ENCODE peak calls at places on chromosomes 2 and 18, in six cellular contexts. K, S, Q, A, V and G are unnamed samples.
A peak's percentile ranks its signal among the peaks of the same experiment; 100 is the strongest.

GRCh38 chr2:237549216-237550056 is 16.9 kb upstream of the PRLH start:
- DNase-seq in K (no peak), Q (no peak), S (no peak), A (no peak), V (no peak), G (no peak)

GRCh38 chr2:45130758-45131157 is 121.5 kb upstream of the SIX2 start:
- DNase-seq in Q (no peak), S (no peak), V (no peak), A (no peak), K (no peak), G (no peak)

GRCh38 chr2:101120124-101120996 is 30.8 kb downstream of the TBC1D8 start:
- DNase-seq in Q (peak; percentile 90), A (peak; percentile 49), K (peak; percentile 52), V (peak; percentile 84), S (peak; percentile 84), G (no peak)

GRCh38 chr2:98634406-98635092 is 26.2 kb downstream of the UNC50 start:
- DNase-seq in V (no peak), A (peak; percentile 3), Q (no peak), S (no peak), K (no peak), G (no peak)

GRCh38 chr2:222797308-222797707 is 63.5 kb upstream of the ACSL3 start:
- DNase-seq in K (no peak), Q (no peak), S (no peak), A (peak; percentile 45), V (no peak), G (no peak)

GRCh38 chr2:215002500-215002899 is 135.9 kb downstream of the ABCA12 start:
- DNase-seq in K (no peak), A (peak; percentile 6), V (peak; percentile 16), Q (no peak), S (no peak), G (no peak)

GRCh38 chr2:36170805-36171204 is 184.8 kb upstream of the CRIM1 start:
- DNase-seq in V (no peak), Q (no peak), A (no peak), S (no peak), K (no peak), G (no peak)

GRCh38 chr2:120502357-120502756 is 156.4 kb downstream of the INHBB start:
- DNase-seq in K (no peak), Q (no peak), A (no peak), V (no peak), S (no peak), G (no peak)

GRCh38 chr18:79863946-79864725 is 66.4 kb downstream of the KCNG2 start:
- DNase-seq in Q (no peak), V (no peak), S (no peak), A (no peak), K (no peak), G (no peak)

GRCh38 chr2:65489269-65489668 is 56.9 kb upstream of the SPRED2 start:
- DNase-seq in S (no peak), V (no peak), K (no peak), A (no peak), Q (no peak), G (no peak)

GRCh38 chr18:74874351-74874750 is 276.7 kb downstream of the ZNF407 start:
- DNase-seq in S (no peak), Q (no peak), K (no peak), V (no peak), A (no peak), G (no peak)

GRCh38 chr2:64157792-64158191 is 13.6 kb upstream of the PELI1 start:
- DNase-seq in V (no peak), S (no peak), K (no peak), Q (no peak), A (no peak), G (no peak)

GRCh38 chr18:55018602-55019001 is 59.3 kb upstream of the CCDC68 start:
- DNase-seq in S (no peak), V (no peak), A (no peak), K (no peak), Q (no peak), G (no peak)

GRCh38 chr2:238285653-238286082 is 2.7 kb downstream of the PER2 start:
- DNase-seq in S (peak; percentile 96), K (peak; percentile 86), A (peak; percentile 82), V (no peak), Q (peak; percentile 94), G (peak; percentile 97)

GRCh38 chr18:2135309-2135708 is 436.0 kb downstream of the METTL4 start:
- DNase-seq in K (no peak), Q (no peak), S (no peak), V (no peak), A (no peak), G (no peak)

GRCh38 chr2:86296947-86297346 is 40.5 kb downstream of the REEP1 start:
- DNase-seq in Q (no peak), A (no peak), K (no peak), V (no peak), S (no peak), G (no peak)

GRCh38 chr2:27135471-27135955 is 1.1 kb upstream of the PREB start:
- DNase-seq in A (no peak), V (no peak), S (no peak), K (no peak), Q (no peak), G (no peak)

GRCh38 chr2:368386-368785 is 80.5 kb upstream of the ALKAL2 start:
- DNase-seq in S (no peak), K (no peak), A (no peak), Q (no peak), V (no peak), G (no peak)

GRCh38 chr2:213129311-213129710 is 22.1 kb downstream of the IKZF2 start:
- DNase-seq in A (no peak), Q (no peak), V (no peak), S (no peak), K (no peak), G (no peak)

GRCh38 chr18:22349317-22349898 is 68.3 kb downstream of the CTAGE1 start:
- DNase-seq in K (peak; percentile 68), S (no peak), Q (no peak), V (no peak), A (no peak), G (peak; percentile 62)

GRCh38 chr2:118012778-118013177 is 1.1 kb downstream of the CCDC93 start:
- DNase-seq in Q (no peak), S (no peak), K (no peak), A (no peak), V (no peak), G (no peak)

GRCh38 chr2:217799553-217800432 is 203.0 kb downstream of the TNS1 start:
- DNase-seq in A (no peak), V (peak; percentile 18), Q (peak; percentile 45), S (peak; percentile 59), K (peak; percentile 15), G (no peak)

GRCh38 chr2:29516767-29517166 is 401.6 kb downstream of the CLIP4 start:
- DNase-seq in Q (no peak), A (no peak), K (no peak), V (no peak), S (no peak), G (no peak)

GRCh38 chr2:35462226-35462983 is 893.2 kb upstream of the CRIM1 start:
- DNase-seq in V (no peak), A (no peak), K (no peak), Q (no peak), S (no peak), G (no peak)

DNA sequence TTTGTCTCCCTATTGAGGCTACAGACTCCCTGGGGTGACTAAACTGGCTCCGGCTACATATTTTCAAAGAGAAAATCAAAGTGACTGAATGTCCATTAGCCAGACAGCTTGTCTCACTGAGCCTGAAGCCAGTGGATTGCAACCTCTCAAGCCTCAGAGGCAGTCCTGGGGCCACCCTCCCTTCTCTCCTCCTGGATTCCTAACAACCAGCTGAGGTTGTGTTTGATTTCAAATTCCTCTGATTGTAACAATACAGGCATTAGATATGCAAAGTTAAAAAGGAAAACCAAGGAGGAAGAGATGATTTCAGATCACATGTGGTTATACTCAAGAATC is 101.0 kb upstream of the LMAN1 start:
- DNase-seq in S (no peak), A (no peak), K (no peak), V (no peak), Q (no peak), G (no peak)
- H3K27ac ChIP-seq in S (no peak overlapping the region), A (no peak overlapping the region), K (no peak overlapping the region), V (no peak overlapping the region), Q (no peak overlapping the region), G (no peak overlapping the region)

DNA sequence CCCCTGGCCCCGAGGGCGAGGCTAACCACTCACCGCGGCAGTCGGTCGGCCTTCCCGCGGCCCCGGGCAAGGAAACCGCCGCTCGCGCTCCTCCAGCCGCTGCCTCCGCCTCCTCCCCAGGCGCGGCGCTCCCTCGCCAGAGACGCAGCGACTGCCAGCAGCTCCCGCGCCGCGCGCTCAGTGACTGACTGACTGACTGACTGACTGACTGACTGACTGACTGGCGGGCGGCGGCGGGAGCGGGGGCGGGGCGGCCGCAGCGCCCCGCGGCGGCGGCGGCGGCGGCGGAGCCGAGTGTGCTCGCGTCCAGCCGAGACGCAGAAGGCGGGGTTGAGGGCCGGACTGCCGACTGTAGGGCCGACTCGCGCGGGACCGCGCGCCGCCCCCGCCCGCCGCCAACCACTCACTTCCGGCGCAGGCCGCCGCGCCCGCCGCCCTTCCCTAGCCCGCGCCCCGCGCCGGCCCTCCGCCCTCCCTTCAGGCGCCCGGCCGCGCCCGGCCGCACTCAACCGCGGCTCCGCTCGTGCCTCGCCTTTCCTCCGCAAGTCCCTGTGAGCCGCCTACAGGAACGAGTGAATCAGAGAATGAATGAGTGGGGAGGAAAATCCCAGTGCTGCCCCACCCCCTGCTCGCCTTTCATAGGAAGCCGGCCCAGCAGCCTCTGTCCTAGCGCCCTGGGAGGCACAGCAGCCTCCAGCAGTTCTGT is at the start of gene RAPH1:
- DNase-seq in V (peak; percentile 85), Q (peak; percentile 78), K (peak; percentile 78), A (peak; percentile 77), S (peak; percentile 91), G (no peak)
- TF ChIP-seq POLR2A in V (peak; percentile 73), Q (no peak), K (peak; percentile 57), A (peak; percentile 59), S (peak; percentile 50), G (peak; percentile 38)

GRCh38 chr2:231932985-231933915 is 7.1 kb upstream of the NPPC start:
- DNase-seq in Q (no peak), V (no peak), A (no peak), K (no peak), S (no peak), G (peak; percentile 70)
- H3K27ac ChIP-seq in Q (no peak overlapping the region), V (no peak overlapping the region), A (no peak overlapping the region), K (no peak overlapping the region), S (no peak overlapping the region), G (no peak overlapping the region)

GRCh38 chr2:241094172-241094571 is 7.9 kb downstream of the MTERF4 start:
- DNase-seq in V (no peak), S (no peak), K (no peak), Q (no peak), A (no peak), G (no peak)

GRCh38 chr2:241091201-241091600 is 10.9 kb downstream of the MTERF4 start:
- DNase-seq in V (no peak), Q (no peak), K (no peak), S (no peak), A (no peak), G (no peak)

GRCh38 chr2:241091734-241092445 is 10.2 kb downstream of the MTERF4 start:
- DNase-seq in Q (no peak), V (no peak), A (no peak), S (no peak), K (no peak), G (no peak)

GRCh38 chr2:241094924-241095420 is 7.1 kb downstream of the MTERF4 start:
- DNase-seq in K (no peak), Q (no peak), A (no peak), S (no peak), V (no peak), G (no peak)

DNA sequence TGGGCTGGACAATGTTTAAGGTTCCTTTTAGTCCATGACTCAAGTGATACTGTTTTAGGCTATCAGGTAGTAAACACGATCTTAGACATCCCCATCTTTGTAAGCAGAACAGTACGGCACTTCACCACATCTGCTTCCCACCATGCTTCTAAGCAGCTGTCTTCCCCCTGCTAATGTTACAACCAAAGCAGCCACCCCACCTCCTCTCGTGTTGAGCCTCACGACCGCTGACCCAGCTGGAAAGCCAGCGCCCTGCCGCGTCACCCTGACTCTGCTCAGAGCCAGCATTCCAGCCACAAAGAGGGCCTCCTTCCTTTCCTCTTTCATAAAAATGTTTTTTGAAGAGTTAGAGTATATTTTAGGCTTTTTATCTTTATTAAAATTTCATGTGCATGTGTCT is 9.4 kb downstream of the MTERF4 start:
- DNase-seq in A (no peak), K (no peak), S (no peak), Q (no peak), V (no peak), G (no peak)
- TF ChIP-seq POLR2A in A (no peak), K (no peak), S (no peak), Q (no peak), V (no peak), G (no peak)